ENCODE peak calls at places on chromosomes 2 and 18, in eight cellular contexts. D, H, U, S, O, R, M and E are unnamed samples.

GRCh38 chr2:106167067-106167466 is 27.0 kb downstream of the UXS1 start:
- DNase-seq in D (no peak), H (no peak), U (no peak), S (no peak), O (no peak), R (no peak), M (no peak), E (no peak)

GRCh38 chr18:46481847-46482245 is 175.2 kb downstream of the LOXHD1 start:
- DNase-seq in D (no peak), H (no peak), U (no peak), S (no peak), O (peak; percentile 25), R (no peak), M (no peak), E (no peak)

GRCh38 chr2:240292622-240293021 is 142.8 kb upstream of the GPC1 start:
- DNase-seq in D (no peak), H (no peak), U (no peak), S (no peak), O (no peak), R (no peak), M (no peak), E (no peak)

GRCh38 chr2:48174503-48174902 is 268.2 kb upstream of the FBXO11 start:
- DNase-seq in D (no peak), H (no peak), U (no peak), S (peak; percentile 17), O (no peak), R (no peak), M (no peak), E (no peak)

GRCh38 chr2:9002637-9003365 is 683 bp downstream of the MBOAT2 start:
- DNase-seq in D (no peak), H (peak; percentile 37), U (peak; percentile 16), S (no peak), O (no peak), R (no peak), M (peak; percentile 46), E (no peak)

GRCh38 chr2:1883476-1883875 is 139.2 kb upstream of the PXDN start:
- DNase-seq in D (no peak), H (no peak), U (no peak), S (no peak), O (no peak), R (no peak), M (no peak), E (no peak)

GRCh38 chr2:183541766-183542165 is 417.5 kb downstream of the NUP35 start:
- DNase-seq in D (no peak), H (peak; percentile 10), U (no peak), S (no peak), O (peak; percentile 49), R (no peak), M (no peak), E (no peak)

GRCh38 chr2:19863303-19864041 is 38.3 kb downstream of the TTC32 start:
- DNase-seq in D (peak; percentile 54), H (peak; percentile 70), U (peak; percentile 72), S (peak; percentile 40), O (peak; percentile 20), R (peak; percentile 83), M (peak; percentile 58), E (no peak)

GRCh38 chr2:71938659-71939587 is 208.7 kb downstream of the CYP26B1 start:
- DNase-seq in D (no peak), H (no peak), U (no peak), S (no peak), O (no peak), R (no peak), M (no peak), E (no peak)

GRCh38 chr2:233471291-233472035 is 95.1 kb downstream of the USP40 start:
- DNase-seq in D (peak; percentile 16), H (no peak), U (no peak), S (no peak), O (no peak), R (peak; percentile 12), M (no peak), E (no peak)

GRCh38 chr2:74887961-74888670 is 54.2 kb downstream of the HK2 start:
- DNase-seq in D (no peak), H (peak; percentile 15), U (no peak), S (no peak), O (no peak), R (no peak), M (no peak), E (no peak)

GRCh38 chr2:230067990-230068657 is 600 bp downstream of the SLC16A14 start:
- DNase-seq in D (peak; percentile 23), H (peak; percentile 51), U (peak; percentile 35), S (no peak), O (peak; percentile 22), R (peak; percentile 48), M (peak; percentile 79), E (no peak)

GRCh38 chr2:47214990-47215389 is 59.9 kb upstream of the STPG4 start:
- DNase-seq in D (no peak), H (no peak), U (no peak), S (no peak), O (no peak), R (no peak), M (no peak), E (no peak)

GRCh38 chr18:68314403-68314802 is 400.5 kb downstream of the TMX3 start:
- DNase-seq in D (no peak), H (no peak), U (no peak), S (no peak), O (peak; percentile 51), R (no peak), M (no peak), E (no peak)

GRCh38 chr2:39593439-39594393 is 72.0 kb upstream of the TMEM178A start:
- DNase-seq in D (no peak), H (peak; percentile 79), U (no peak), S (peak; percentile 20), O (peak; percentile 80), R (peak; percentile 61), M (peak; percentile 32), E (no peak)

GRCh38 chr2:112183327-112184025 is 45.3 kb downstream of the FBLN7 start:
- DNase-seq in D (no peak), H (no peak), U (no peak), S (no peak), O (no peak), R (no peak), M (no peak), E (no peak)

GRCh38 chr2:139526781-139527180 is 746.6 kb upstream of the NXPH2 start:
- DNase-seq in D (no peak), H (no peak), U (no peak), S (no peak), O (no peak), R (no peak), M (no peak), E (no peak)

DNA sequence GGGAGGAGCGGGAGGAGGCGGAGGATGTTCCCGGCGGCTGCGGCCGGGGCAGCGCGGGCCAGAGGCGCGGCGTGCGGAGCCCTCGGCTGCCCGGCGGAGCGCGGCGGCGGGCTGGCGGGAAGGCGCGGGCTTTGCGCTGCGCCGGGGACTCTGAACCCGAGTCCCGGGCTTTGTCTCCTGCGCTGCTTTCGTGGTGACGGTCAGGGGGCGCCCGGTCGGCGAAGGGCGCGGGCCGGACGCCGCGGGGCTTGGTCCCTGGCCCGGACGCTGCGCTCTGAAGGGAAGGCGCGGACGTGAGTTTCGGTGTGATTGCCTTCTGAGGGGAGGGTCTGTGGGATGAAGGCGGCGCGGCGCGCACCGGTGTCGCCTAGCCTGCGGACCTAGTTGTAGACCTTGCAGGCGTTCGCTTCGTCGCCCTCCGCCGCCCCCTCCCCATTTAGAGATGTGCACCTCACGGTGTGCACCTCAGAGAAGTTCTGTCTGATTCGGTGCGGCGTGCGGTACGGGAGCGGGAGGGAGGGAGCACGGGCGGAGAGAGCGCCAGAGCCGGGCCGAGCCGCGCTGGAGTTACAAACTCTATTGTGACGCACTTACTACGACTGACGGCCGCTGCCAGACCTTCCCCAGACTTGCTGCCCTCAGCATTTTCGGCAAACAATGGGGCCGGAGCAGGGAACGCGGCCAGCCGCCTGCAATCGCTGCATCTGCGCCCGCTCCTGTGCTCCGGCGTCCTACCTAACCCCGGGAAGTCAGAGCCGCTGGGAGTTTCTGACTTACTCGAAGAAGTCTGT is 2.1 kb downstream of the BCL2L11 start:
- DNase-seq in D (peak; percentile 75), H (peak; percentile 76), U (peak; percentile 87), S (peak; percentile 72), O (peak; percentile 78), R (peak; percentile 87), M (peak; percentile 82), E (no peak)
- H3K4me1 ChIP-seq in D (peaks cover 58% of the 10 kb centered on the region), H (peaks cover 23% of the 10 kb centered on the region), U (peaks cover 12% of the 10 kb centered on the region), S (peaks cover 23% of the 10 kb centered on the region), O (peaks cover 37% of the 10 kb centered on the region), R (peaks cover 6% of the 10 kb centered on the region), M (peaks cover 14% of the 10 kb centered on the region), E (peaks cover 31% of the 10 kb centered on the region)

DNA sequence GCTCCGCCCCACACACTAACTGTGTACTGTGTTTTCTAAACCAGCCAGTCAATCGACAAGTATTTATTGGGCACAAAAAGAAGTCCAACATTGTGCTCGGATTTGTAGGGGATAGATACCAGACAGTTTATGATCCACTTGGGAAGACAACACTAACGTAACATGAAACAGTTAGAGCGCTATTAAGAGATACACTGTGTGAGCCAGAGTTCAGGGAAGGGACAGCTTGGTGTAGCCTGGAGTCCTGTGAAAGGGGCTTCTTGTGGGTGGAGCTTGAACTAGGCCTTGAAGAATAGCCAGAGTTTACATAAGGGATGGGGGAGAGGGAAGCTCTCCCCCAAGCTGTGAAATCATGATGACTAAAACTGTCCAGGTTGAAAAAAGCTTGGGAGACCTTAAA is 176.4 kb upstream of the TCF4 start:
- DNase-seq in D (no peak), H (no peak), U (no peak), S (no peak), O (no peak), R (no peak), M (no peak), E (no peak)
- H3K9me3 ChIP-seq in D (no peaks in the 10 kb centered on the region), H (no peaks in the 10 kb centered on the region), U (no peaks in the 10 kb centered on the region), S (no peaks in the 10 kb centered on the region), O (no peaks in the 10 kb centered on the region), R (no peaks in the 10 kb centered on the region), M (no peaks in the 10 kb centered on the region), E (no peaks in the 10 kb centered on the region)

DNA sequence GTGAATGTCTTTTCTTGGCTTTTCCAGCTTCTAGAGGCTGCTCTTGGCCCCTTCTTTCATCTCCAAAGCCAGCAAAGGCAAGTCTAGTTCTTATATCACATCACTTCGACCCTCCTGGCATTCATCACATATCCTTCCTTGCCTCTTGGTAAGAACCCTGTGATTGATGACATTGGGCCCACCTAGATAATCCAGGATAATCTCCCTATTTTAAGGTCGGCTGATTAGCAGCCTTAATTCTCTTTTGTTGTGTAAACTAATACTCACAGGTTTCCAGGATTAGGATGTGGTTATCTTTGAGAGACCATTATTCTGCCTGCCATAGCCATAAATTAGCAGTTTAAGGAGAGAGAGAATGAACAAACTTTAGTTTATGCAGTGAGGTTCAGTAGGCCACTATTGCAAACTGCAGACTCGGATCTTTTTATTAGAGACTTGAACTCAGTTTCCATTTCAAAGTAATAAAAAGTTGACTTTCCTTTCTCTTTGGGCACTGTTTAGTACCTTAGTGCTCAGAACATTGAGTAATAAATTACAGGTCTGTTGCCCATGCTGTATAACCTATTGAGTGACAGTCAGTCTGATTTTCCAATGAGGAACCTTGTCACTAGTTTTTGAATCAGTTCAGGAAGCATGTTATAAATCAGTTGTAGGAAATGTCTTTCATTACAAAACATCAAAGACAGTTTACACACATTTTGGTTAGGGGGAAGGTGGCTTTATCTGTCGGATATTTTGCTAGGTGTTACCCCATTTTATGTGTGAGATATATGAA is 4.5 kb downstream of the NDUFV2 start:
- DNase-seq in D (no peak), H (no peak), U (no peak), S (no peak), O (no peak), R (no peak), M (no peak), E (no peak)
- H3K4me1 ChIP-seq in D (peaks cover 69% of the 10 kb centered on the region), H (peaks cover 47% of the 10 kb centered on the region), U (peaks cover 76% of the 10 kb centered on the region), S (peaks cover 75% of the 10 kb centered on the region), O (peaks cover 26% of the 10 kb centered on the region), R (peaks cover 44% of the 10 kb centered on the region), M (peaks cover 9% of the 10 kb centered on the region), E (peaks cover 47% of the 10 kb centered on the region)

GRCh38 chr18:72470391-72470790 is 73.8 kb downstream of the CBLN2 start:
- DNase-seq in D (no peak), H (no peak), U (no peak), S (no peak), O (peak; percentile 27), R (no peak), M (no peak), E (no peak)

GRCh38 chr18:72468011-72468710 is 76.0 kb downstream of the CBLN2 start:
- DNase-seq in D (no peak), H (no peak), U (no peak), S (no peak), O (no peak), R (no peak), M (no peak), E (no peak)
- H3K9me3 ChIP-seq in D (no peaks in the 10 kb centered on the region), H (no peaks in the 10 kb centered on the region), U (no peaks in the 10 kb centered on the region), S (no peaks in the 10 kb centered on the region), O (no peaks in the 10 kb centered on the region), R (no peaks in the 10 kb centered on the region), M (no peaks in the 10 kb centered on the region), E (no peaks in the 10 kb centered on the region)